ENCODE peak calls at places on chromosomes 3 and 15, in seven cellular contexts. One of them, this sample, is unnamed.
A peak's percentile ranks its signal among the peaks of the same experiment; 100 is the strongest.

GRCh38 chr3:159964166-159964973 is 24.3 kb upstream of the IL12A start:
- DNase-seq in RWPE2: no peak
- DNase-seq in A172: peak; percentile 82
- DNase-seq in pons: no peak
- DNase-seq in T-helper 1 cell: peak; percentile 17
- DNase-seq in AG09309: no peak
- DNase-seq in frontal cortex: no peak
- DNase-seq in this sample: peak; percentile 59

GRCh38 chr15:69104050-69104750 is 56.2 kb upstream of the GLCE start:
- DNase-seq in RWPE2: no peak
- DNase-seq in A172: no peak
- DNase-seq in pons: no peak
- DNase-seq in T-helper 1 cell: peak; percentile 22
- DNase-seq in AG09309: no peak
- DNase-seq in frontal cortex: no peak
- DNase-seq in this sample: no peak

GRCh38 chr3:64344721-64345207 is 119.5 kb upstream of the PRICKLE2 start:
- DNase-seq in RWPE2: no peak
- DNase-seq in A172: peak; percentile 55
- DNase-seq in pons: no peak
- DNase-seq in T-helper 1 cell: no peak
- DNase-seq in AG09309: no peak
- DNase-seq in frontal cortex: no peak
- DNase-seq in this sample: no peak

GRCh38 chr3:114508976-114509375 is 215.1 kb downstream of the TIGIT start:
- DNase-seq in RWPE2: no peak
- DNase-seq in A172: no peak
- DNase-seq in pons: no peak
- DNase-seq in T-helper 1 cell: no peak
- DNase-seq in AG09309: no peak
- DNase-seq in frontal cortex: no peak
- DNase-seq in this sample: no peak

GRCh38 chr3:189277711-189278110 is 105.9 kb downstream of the TPRG1 start:
- DNase-seq in RWPE2: no peak
- DNase-seq in A172: peak; percentile 58
- DNase-seq in pons: peak; percentile 29
- DNase-seq in T-helper 1 cell: peak; percentile 81
- DNase-seq in AG09309: no peak
- DNase-seq in frontal cortex: no peak
- DNase-seq in this sample: no peak

GRCh38 chr3:47247131-47248064 is 35.2 kb downstream of the KIF9 start:
- DNase-seq in RWPE2: no peak
- DNase-seq in A172: no peak
- DNase-seq in pons: no peak
- DNase-seq in T-helper 1 cell: no peak
- DNase-seq in AG09309: no peak
- DNase-seq in frontal cortex: no peak
- DNase-seq in this sample: no peak

GRCh38 chr3:53425936-53426335 is 68.5 kb upstream of the CACNA1D start:
- DNase-seq in RWPE2: no peak
- DNase-seq in A172: no peak
- DNase-seq in pons: no peak
- DNase-seq in T-helper 1 cell: no peak
- DNase-seq in AG09309: no peak
- DNase-seq in frontal cortex: no peak
- DNase-seq in this sample: no peak

GRCh38 chr3:130997291-130997690 is 29.3 kb downstream of the ASTE1 start:
- DNase-seq in RWPE2: no peak
- DNase-seq in A172: no peak
- DNase-seq in pons: no peak
- DNase-seq in T-helper 1 cell: no peak
- DNase-seq in AG09309: peak; percentile 31
- DNase-seq in frontal cortex: no peak
- DNase-seq in this sample: no peak

GRCh38 chr15:74037171-74038117 is 42.9 kb downstream of the PML start:
- DNase-seq in RWPE2: no peak
- DNase-seq in A172: no peak
- DNase-seq in pons: no peak
- DNase-seq in T-helper 1 cell: no peak
- DNase-seq in AG09309: no peak
- DNase-seq in frontal cortex: no peak
- DNase-seq in this sample: no peak

GRCh38 chr3:185330238-185330637 is 32.7 kb upstream of the MAP3K13 start:
- DNase-seq in RWPE2: no peak
- DNase-seq in A172: no peak
- DNase-seq in pons: peak; percentile 61
- DNase-seq in T-helper 1 cell: no peak
- DNase-seq in AG09309: no peak
- DNase-seq in frontal cortex: no peak
- DNase-seq in this sample: no peak

GRCh38 chr3:57164606-57165573 is at the start of gene IL17RD:
- DNase-seq in RWPE2: peak; percentile 81
- DNase-seq in A172: peak; percentile 51
- DNase-seq in pons: no peak
- DNase-seq in T-helper 1 cell: peak; percentile 53
- DNase-seq in AG09309: no peak
- DNase-seq in frontal cortex: peak; percentile 81
- DNase-seq in this sample: no peak

GRCh38 chr15:43930079-43930478 is 103.3 kb downstream of the WDR76 start:
- DNase-seq in RWPE2: no peak
- DNase-seq in A172: peak; percentile 46
- DNase-seq in pons: no peak
- DNase-seq in T-helper 1 cell: no peak
- DNase-seq in AG09309: peak; percentile 11
- DNase-seq in frontal cortex: no peak
- DNase-seq in this sample: no peak

GRCh38 chr15:22951381-22952280 is 28.5 kb downstream of the CYFIP1 start:
- DNase-seq in RWPE2: no peak
- DNase-seq in A172: no peak
- DNase-seq in pons: no peak
- DNase-seq in T-helper 1 cell: no peak
- DNase-seq in AG09309: no peak
- DNase-seq in frontal cortex: no peak
- DNase-seq in this sample: no peak

GRCh38 chr3:80040113-80040512 is 272.3 kb upstream of the ROBO1 start:
- DNase-seq in RWPE2: no peak
- DNase-seq in A172: no peak
- DNase-seq in pons: no peak
- DNase-seq in T-helper 1 cell: no peak
- DNase-seq in AG09309: no peak
- DNase-seq in frontal cortex: no peak
- DNase-seq in this sample: no peak

GRCh38 chr3:122898298-122898697 is 103.4 kb downstream of the SLC49A4 start:
- DNase-seq in RWPE2: no peak
- DNase-seq in A172: no peak
- DNase-seq in pons: no peak
- DNase-seq in T-helper 1 cell: no peak
- DNase-seq in AG09309: no peak
- DNase-seq in frontal cortex: no peak
- DNase-seq in this sample: no peak

GRCh38 chr3:74617786-74618185 is 3.3 kb upstream of the CNTN3 start:
- DNase-seq in RWPE2: no peak
- DNase-seq in A172: no peak
- DNase-seq in pons: no peak
- DNase-seq in T-helper 1 cell: no peak
- DNase-seq in AG09309: no peak
- DNase-seq in frontal cortex: no peak
- DNase-seq in this sample: no peak

GRCh38 chr3:135447478-135447877 is 518.0 kb upstream of the PPP2R3A start:
- DNase-seq in RWPE2: no peak
- DNase-seq in A172: no peak
- DNase-seq in pons: no peak
- DNase-seq in T-helper 1 cell: no peak
- DNase-seq in AG09309: no peak
- DNase-seq in frontal cortex: no peak
- DNase-seq in this sample: no peak

GRCh38 chr3:190491533-190492054 is 22.3 kb upstream of the IL1RAP start:
- DNase-seq in RWPE2: no peak
- DNase-seq in A172: peak; percentile 59
- DNase-seq in pons: no peak
- DNase-seq in T-helper 1 cell: peak; percentile 29
- DNase-seq in AG09309: no peak
- DNase-seq in frontal cortex: no peak
- DNase-seq in this sample: no peak

GRCh38 chr15:97600190-97600589 is 360.3 kb upstream of the ARRDC4 start:
- DNase-seq in RWPE2: no peak
- DNase-seq in A172: no peak
- DNase-seq in pons: no peak
- DNase-seq in T-helper 1 cell: no peak
- DNase-seq in AG09309: no peak
- DNase-seq in frontal cortex: no peak
- DNase-seq in this sample: no peak

GRCh38 chr3:165837058-165837525 is at the start of gene BCHE:
- DNase-seq in RWPE2: no peak
- DNase-seq in A172: peak; percentile 87
- DNase-seq in pons: peak; percentile 70
- DNase-seq in T-helper 1 cell: no peak
- DNase-seq in AG09309: no peak
- DNase-seq in frontal cortex: no peak
- DNase-seq in this sample: peak; percentile 30

GRCh38 chr3:195823998-195824397 is 12.3 kb upstream of the MUC4 start:
- DNase-seq in RWPE2: no peak
- DNase-seq in A172: peak; percentile 67
- DNase-seq in pons: no peak
- DNase-seq in T-helper 1 cell: no peak
- DNase-seq in AG09309: no peak
- DNase-seq in frontal cortex: no peak
- DNase-seq in this sample: no peak

GRCh38 chr3:18988619-18989229 is 159.6 kb upstream of the KCNH8 start:
- DNase-seq in RWPE2: no peak
- DNase-seq in A172: peak; percentile 48
- DNase-seq in pons: peak; percentile 77
- DNase-seq in T-helper 1 cell: peak; percentile 45
- DNase-seq in AG09309: no peak
- DNase-seq in frontal cortex: no peak
- DNase-seq in this sample: no peak

GRCh38 chr3:29936054-29936453 is 655.2 kb downstream of the RBMS3 start:
- DNase-seq in RWPE2: no peak
- DNase-seq in A172: no peak
- DNase-seq in pons: no peak
- DNase-seq in T-helper 1 cell: peak; percentile 63
- DNase-seq in AG09309: no peak
- DNase-seq in frontal cortex: no peak
- DNase-seq in this sample: no peak

GRCh38 chr15:63908281-63908680 is 74.5 kb upstream of the HERC1 start:
- DNase-seq in RWPE2: no peak
- DNase-seq in A172: no peak
- DNase-seq in pons: no peak
- DNase-seq in T-helper 1 cell: no peak
- DNase-seq in AG09309: no peak
- DNase-seq in frontal cortex: no peak
- DNase-seq in this sample: no peak

GRCh38 chr15:82624008-82624407 is 23.2 kb downstream of the CPEB1 start:
- DNase-seq in RWPE2: no peak
- DNase-seq in A172: no peak
- DNase-seq in pons: no peak
- DNase-seq in T-helper 1 cell: no peak
- DNase-seq in AG09309: no peak
- DNase-seq in frontal cortex: no peak
- DNase-seq in this sample: no peak

GRCh38 chr3:61809879-61810278 is 248.5 kb downstream of the PTPRG start:
- DNase-seq in RWPE2: no peak
- DNase-seq in A172: no peak
- DNase-seq in pons: no peak
- DNase-seq in T-helper 1 cell: no peak
- DNase-seq in AG09309: no peak
- DNase-seq in frontal cortex: no peak
- DNase-seq in this sample: no peak

GRCh38 chr3:126083138-126083445 is 832 bp downstream of the SLC41A3 start:
- DNase-seq in RWPE2: no peak
- DNase-seq in A172: no peak
- DNase-seq in pons: no peak
- DNase-seq in T-helper 1 cell: no peak
- DNase-seq in AG09309: no peak
- DNase-seq in frontal cortex: peak; percentile 25
- DNase-seq in this sample: no peak

GRCh38 chr3:122694966-122695365 is 14.3 kb downstream of the PARP14 start:
- DNase-seq in RWPE2: no peak
- DNase-seq in A172: no peak
- DNase-seq in pons: no peak
- DNase-seq in T-helper 1 cell: no peak
- DNase-seq in AG09309: no peak
- DNase-seq in frontal cortex: no peak
- DNase-seq in this sample: no peak

GRCh38 chr3:159766563-159767185 is 222.0 kb upstream of the IL12A start:
- DNase-seq in RWPE2: no peak
- DNase-seq in A172: peak; percentile 51
- DNase-seq in pons: peak; percentile 88
- DNase-seq in T-helper 1 cell: no peak
- DNase-seq in AG09309: no peak
- DNase-seq in frontal cortex: no peak
- DNase-seq in this sample: no peak

GRCh38 chr15:66863382-66864085 is 161.5 kb downstream of the SMAD6 start:
- DNase-seq in RWPE2: peak; percentile 54
- DNase-seq in A172: no peak
- DNase-seq in pons: no peak
- DNase-seq in T-helper 1 cell: no peak
- DNase-seq in AG09309: no peak
- DNase-seq in frontal cortex: no peak
- DNase-seq in this sample: no peak

GRCh38 chr3:105431171-105431570 is 64.5 kb downstream of the ALCAM start:
- DNase-seq in RWPE2: no peak
- DNase-seq in A172: no peak
- DNase-seq in pons: no peak
- DNase-seq in T-helper 1 cell: no peak
- DNase-seq in AG09309: no peak
- DNase-seq in frontal cortex: no peak
- DNase-seq in this sample: no peak

GRCh38 chr3:112056451-112056929 is 22.0 kb downstream of the TMPRSS7 start:
- DNase-seq in RWPE2: no peak
- DNase-seq in A172: peak; percentile 70
- DNase-seq in pons: no peak
- DNase-seq in T-helper 1 cell: peak; percentile 75
- DNase-seq in AG09309: peak; percentile 59
- DNase-seq in frontal cortex: no peak
- DNase-seq in this sample: no peak

GRCh38 chr3:114659109-114660081 is 365.6 kb downstream of the TIGIT start:
- DNase-seq in RWPE2: no peak
- DNase-seq in A172: no peak
- DNase-seq in pons: no peak
- DNase-seq in T-helper 1 cell: no peak
- DNase-seq in AG09309: no peak
- DNase-seq in frontal cortex: no peak
- DNase-seq in this sample: no peak

GRCh38 chr3:45841380-45841700 is 579 bp downstream of the LZTFL1 start:
- DNase-seq in RWPE2: no peak
- DNase-seq in A172: no peak
- DNase-seq in pons: no peak
- DNase-seq in T-helper 1 cell: peak; percentile 21
- DNase-seq in AG09309: no peak
- DNase-seq in frontal cortex: no peak
- DNase-seq in this sample: no peak

GRCh38 chr15:31975446-31976229 is 54.7 kb upstream of the CHRNA7 start:
- DNase-seq in RWPE2: no peak
- DNase-seq in A172: no peak
- DNase-seq in pons: peak; percentile 11
- DNase-seq in T-helper 1 cell: no peak
- DNase-seq in AG09309: no peak
- DNase-seq in frontal cortex: peak; percentile 5
- DNase-seq in this sample: no peak

This sample was measured in Panc1.